ENCODE peak calls at places on chromosomes 1 and 21, in eight cellular contexts. One of them, this sample, is unnamed.

GRCh38 chr21:25561668-25562641 is 45.3 kb downstream of the MRPL39 start:
- DNase-seq in breast epithelium: no peak
- DNase-seq in stomach: peak
- DNase-seq in adrenal gland: peak
- DNase-seq in H1: peak
- DNase-seq in tibial nerve: no peak
- DNase-seq in HCT116: no peak
- DNase-seq in transverse colon: peak
- DNase-seq in this sample: no peak

GRCh38 chr1:182768973-182769372 is 20.6 kb upstream of the NPL start:
- DNase-seq in breast epithelium: no peak
- DNase-seq in stomach: no peak
- DNase-seq in adrenal gland: no peak
- DNase-seq in H1: no peak
- DNase-seq in tibial nerve: no peak
- DNase-seq in HCT116: no peak
- DNase-seq in transverse colon: no peak
- DNase-seq in this sample: no peak

GRCh38 chr1:227942021-227942715 is 5.6 kb downstream of the WNT9A start:
- DNase-seq in breast epithelium: no peak
- DNase-seq in stomach: peak
- DNase-seq in adrenal gland: peak
- DNase-seq in H1: no peak
- DNase-seq in tibial nerve: peak
- DNase-seq in HCT116: no peak
- DNase-seq in transverse colon: no peak
- DNase-seq in this sample: peak

GRCh38 chr1:22646359-22646758 is 2.9 kb downstream of the C1QC start:
- DNase-seq in breast epithelium: no peak
- DNase-seq in stomach: no peak
- DNase-seq in adrenal gland: no peak
- DNase-seq in H1: no peak
- DNase-seq in tibial nerve: no peak
- DNase-seq in HCT116: no peak
- DNase-seq in transverse colon: no peak
- DNase-seq in this sample: no peak

GRCh38 chr1:52915211-52915854 is 6.2 kb downstream of the ECHDC2 start:
- DNase-seq in breast epithelium: no peak
- DNase-seq in stomach: no peak
- DNase-seq in adrenal gland: no peak
- DNase-seq in H1: no peak
- DNase-seq in tibial nerve: no peak
- DNase-seq in HCT116: no peak
- DNase-seq in transverse colon: no peak
- DNase-seq in this sample: no peak

GRCh38 chr1:242225770-242226573 is 227.1 kb upstream of the MAP1LC3C start:
- DNase-seq in breast epithelium: no peak
- DNase-seq in stomach: no peak
- DNase-seq in adrenal gland: no peak
- DNase-seq in H1: no peak
- DNase-seq in tibial nerve: no peak
- DNase-seq in HCT116: no peak
- DNase-seq in transverse colon: no peak
- DNase-seq in this sample: no peak

GRCh38 chr21:32256873-32257620 is 21.8 kb downstream of the MIS18A start:
- DNase-seq in breast epithelium: peak
- DNase-seq in stomach: peak
- DNase-seq in adrenal gland: peak
- DNase-seq in H1: no peak
- DNase-seq in tibial nerve: peak
- DNase-seq in HCT116: no peak
- DNase-seq in transverse colon: peak
- DNase-seq in this sample: peak

GRCh38 chr1:204885288-204885711 is 14.6 kb downstream of the NFASC start:
- DNase-seq in breast epithelium: peak
- DNase-seq in stomach: no peak
- DNase-seq in adrenal gland: peak
- DNase-seq in H1: peak
- DNase-seq in tibial nerve: peak
- DNase-seq in HCT116: no peak
- DNase-seq in transverse colon: peak
- DNase-seq in this sample: no peak

GRCh38 chr1:178542554-178543290 is 29.8 kb downstream of the TEX35 start:
- DNase-seq in breast epithelium: peak
- DNase-seq in stomach: peak
- DNase-seq in adrenal gland: peak
- DNase-seq in H1: peak
- DNase-seq in tibial nerve: peak
- DNase-seq in HCT116: peak
- DNase-seq in transverse colon: peak
- DNase-seq in this sample: peak

GRCh38 chr1:154869351-154870116 is 547 bp downstream of the KCNN3 start:
- DNase-seq in breast epithelium: no peak
- DNase-seq in stomach: no peak
- DNase-seq in adrenal gland: peak
- DNase-seq in H1: no peak
- DNase-seq in tibial nerve: no peak
- DNase-seq in HCT116: no peak
- DNase-seq in transverse colon: peak
- DNase-seq in this sample: no peak
- H3K4me3 ChIP-seq in breast epithelium: peak
- H3K4me3 ChIP-seq in stomach: peak
- H3K4me3 ChIP-seq in adrenal gland: no peak
- H3K4me3 ChIP-seq in H1: peak
- H3K4me3 ChIP-seq in tibial nerve: peak
- H3K4me3 ChIP-seq in HCT116: peak
- H3K4me3 ChIP-seq in transverse colon: peak
- H3K4me3 ChIP-seq in this sample: no peak

GRCh38 chr1:171740987-171741871 is 636 bp downstream of the VAMP4 start:
- DNase-seq in breast epithelium: peak
- DNase-seq in stomach: peak
- DNase-seq in adrenal gland: peak
- DNase-seq in H1: no peak
- DNase-seq in tibial nerve: peak
- DNase-seq in HCT116: no peak
- DNase-seq in transverse colon: peak
- DNase-seq in this sample: peak

GRCh38 chr1:171741872-171742576 is at the start of gene VAMP4:
- DNase-seq in breast epithelium: peak
- DNase-seq in stomach: peak
- DNase-seq in adrenal gland: peak
- DNase-seq in H1: peak
- DNase-seq in tibial nerve: peak
- DNase-seq in HCT116: peak
- DNase-seq in transverse colon: peak
- DNase-seq in this sample: peak

GRCh38 chr1:171740356-171740863 is 1.5 kb downstream of the VAMP4 start:
- DNase-seq in breast epithelium: no peak
- DNase-seq in stomach: no peak
- DNase-seq in adrenal gland: no peak
- DNase-seq in H1: no peak
- DNase-seq in tibial nerve: no peak
- DNase-seq in HCT116: no peak
- DNase-seq in transverse colon: no peak
- DNase-seq in this sample: no peak

GRCh38 chr1:171742577-171742922 is 685 bp upstream of the VAMP4 start:
- DNase-seq in breast epithelium: peak
- DNase-seq in stomach: peak
- DNase-seq in adrenal gland: peak
- DNase-seq in H1: peak
- DNase-seq in tibial nerve: peak
- DNase-seq in HCT116: no peak
- DNase-seq in transverse colon: peak
- DNase-seq in this sample: peak

GRCh38 chr1:171743014-171743870 is 1.4 kb upstream of the VAMP4 start:
- DNase-seq in breast epithelium: peak
- DNase-seq in stomach: no peak
- DNase-seq in adrenal gland: no peak
- DNase-seq in H1: no peak
- DNase-seq in tibial nerve: no peak
- DNase-seq in HCT116: no peak
- DNase-seq in transverse colon: peak
- DNase-seq in this sample: peak
- TF ChIP-seq POLR2A in breast epithelium: no peak
- TF ChIP-seq POLR2A in stomach: no peak
- TF ChIP-seq POLR2A in adrenal gland: peak
- TF ChIP-seq POLR2A in H1: no peak
- TF ChIP-seq POLR2A in tibial nerve: no peak
- TF ChIP-seq POLR2A in HCT116: no peak
- TF ChIP-seq POLR2A in transverse colon: peak
- TF ChIP-seq POLR2A in this sample: no peak

GRCh38 chr21:39648879-39649278 is 36.1 kb downstream of the B3GALT5 start:
- DNase-seq in breast epithelium: no peak
- DNase-seq in stomach: no peak
- DNase-seq in adrenal gland: peak
- DNase-seq in H1: no peak
- DNase-seq in tibial nerve: no peak
- DNase-seq in HCT116: no peak
- DNase-seq in transverse colon: no peak
- DNase-seq in this sample: no peak
- TF ChIP-seq CTCF in breast epithelium: no peak
- TF ChIP-seq CTCF in stomach: no peak
- TF ChIP-seq CTCF in adrenal gland: no peak
- TF ChIP-seq CTCF in H1: no peak
- TF ChIP-seq CTCF in tibial nerve: no peak
- TF ChIP-seq CTCF in HCT116: no peak
- TF ChIP-seq CTCF in transverse colon: no peak
- TF ChIP-seq CTCF in this sample: no peak

DNA sequence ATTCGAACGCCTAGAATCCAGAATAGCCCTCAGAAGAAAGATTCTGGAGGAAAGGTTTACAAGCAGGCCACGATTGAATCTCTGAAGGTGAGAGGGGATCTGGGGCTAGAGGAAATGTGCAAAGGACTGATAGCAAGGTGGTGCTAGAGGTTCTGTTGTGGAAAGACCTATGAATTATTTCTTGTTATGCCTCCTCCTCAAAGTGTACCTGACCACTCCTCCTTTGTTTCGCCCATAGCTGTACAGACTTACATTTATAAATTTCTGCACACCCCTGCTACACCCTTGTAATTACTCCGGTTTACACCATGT is 986 bp downstream of the TCEANC2 start:
- DNase-seq in breast epithelium: no peak
- DNase-seq in stomach: no peak
- DNase-seq in adrenal gland: no peak
- DNase-seq in H1: no peak
- DNase-seq in tibial nerve: no peak
- DNase-seq in HCT116: no peak
- DNase-seq in transverse colon: no peak
- DNase-seq in this sample: no peak
- H3K4me3 ChIP-seq in breast epithelium: peak
- H3K4me3 ChIP-seq in stomach: peak
- H3K4me3 ChIP-seq in adrenal gland: no peak
- H3K4me3 ChIP-seq in H1: peak
- H3K4me3 ChIP-seq in tibial nerve: peak
- H3K4me3 ChIP-seq in HCT116: peak
- H3K4me3 ChIP-seq in transverse colon: peak
- H3K4me3 ChIP-seq in this sample: no peak

GRCh38 chr1:202160377-202160940 is at the start of gene PTPN7:
- DNase-seq in breast epithelium: no peak
- DNase-seq in stomach: peak
- DNase-seq in adrenal gland: no peak
- DNase-seq in H1: no peak
- DNase-seq in tibial nerve: no peak
- DNase-seq in HCT116: no peak
- DNase-seq in transverse colon: peak
- DNase-seq in this sample: no peak
- TF ChIP-seq POLR2A in breast epithelium: no peak
- TF ChIP-seq POLR2A in stomach: no peak
- TF ChIP-seq POLR2A in adrenal gland: no peak
- TF ChIP-seq POLR2A in H1: no peak
- TF ChIP-seq POLR2A in tibial nerve: no peak
- TF ChIP-seq POLR2A in HCT116: no peak
- TF ChIP-seq POLR2A in transverse colon: no peak
- TF ChIP-seq POLR2A in this sample: no peak

DNA sequence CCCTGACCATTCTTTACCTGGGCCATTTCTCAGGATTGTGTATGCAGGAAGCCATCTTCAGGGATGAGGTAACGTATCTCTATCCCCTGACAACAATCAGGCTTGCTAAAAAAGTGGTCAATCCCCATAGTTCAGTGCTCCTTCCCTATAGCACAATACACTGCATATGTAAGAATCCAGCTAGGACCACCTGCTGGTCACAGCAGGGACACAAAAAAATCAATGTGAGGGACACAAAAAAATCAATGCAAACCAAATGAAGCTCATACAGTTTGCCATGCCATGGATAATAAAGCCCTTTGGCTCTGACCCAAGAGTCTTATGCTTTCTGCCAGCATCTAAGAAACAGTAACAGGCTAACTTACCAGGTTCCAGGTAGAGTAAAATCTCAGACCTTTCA is 16.3 kb downstream of the ACBD6 start:
- DNase-seq in breast epithelium: no peak
- DNase-seq in stomach: no peak
- DNase-seq in adrenal gland: no peak
- DNase-seq in H1: no peak
- DNase-seq in tibial nerve: no peak
- DNase-seq in HCT116: no peak
- DNase-seq in transverse colon: no peak
- DNase-seq in this sample: no peak
- TF ChIP-seq CTCF in breast epithelium: no peak
- TF ChIP-seq CTCF in stomach: no peak
- TF ChIP-seq CTCF in adrenal gland: no peak
- TF ChIP-seq CTCF in H1: no peak
- TF ChIP-seq CTCF in tibial nerve: no peak
- TF ChIP-seq CTCF in HCT116: no peak
- TF ChIP-seq CTCF in transverse colon: no peak
- TF ChIP-seq CTCF in this sample: no peak

This sample was measured in lower leg skin.